ENCODE peak calls at places on chromosomes 3 and 15, in eight cellular contexts. G is suprapubic skin, A is OCI-LY7, P is tibial nerve, C is right atrium auricular region, S is PC-9, N is heart left ventricle, K is mammary epithelial cell. D is an unnamed sample.

GRCh38 chr3:132787616-132788015 is 65.4 kb upstream of the NPHP3 start:
- DNase-seq in C (no peak), K (no peak), A (no peak), S (no peak), G (no peak), N (peak; percentile 20), P (peak; percentile 18), D (no peak)

GRCh38 chr3:75737831-75738493 is 47.4 kb downstream of the ZNF717 start:
- DNase-seq in K (peak; percentile 9), N (no peak), G (no peak), P (no peak), C (no peak), A (no peak), S (no peak), D (no peak)

GRCh38 chr3:136412307-136412706 is 162.2 kb downstream of the PCCB start:
- DNase-seq in N (no peak), G (no peak), P (no peak), S (no peak), K (no peak), A (no peak), C (no peak), D (no peak)

GRCh38 chr3:164208026-164208425 is 870.3 kb downstream of the SI start:
- DNase-seq in A (no peak), C (no peak), P (no peak), S (no peak), N (no peak), K (no peak), G (no peak), D (no peak)

GRCh38 chr3:71127463-71128243 is 455.9 kb downstream of the FOXP1 start:
- DNase-seq in G (no peak), P (no peak), A (peak; percentile 44), S (no peak), K (peak; percentile 71), N (no peak), C (no peak), D (no peak)

GRCh38 chr3:17908399-17909191 is 166.2 kb upstream of the TBC1D5 start:
- DNase-seq in N (no peak), P (no peak), G (no peak), C (no peak), K (no peak), S (no peak), A (no peak), D (no peak)

GRCh38 chr15:55389276-55389631 is 18.9 kb downstream of the CCPG1 start:
- DNase-seq in S (no peak), P (no peak), K (peak; percentile 77), C (no peak), A (no peak), N (no peak), G (no peak), D (no peak)

GRCh38 chr15:79168922-79169322 is 78.3 kb upstream of the RASGRF1 start:
- DNase-seq in K (peak; percentile 36), S (peak; percentile 56), N (peak; percentile 34), P (no peak), A (no peak), G (no peak), C (peak; percentile 59), D (peak; percentile 59)

GRCh38 chr3:197021231-197021630 is 8.4 kb downstream of the MELTF start:
- DNase-seq in N (no peak), G (peak; percentile 56), P (no peak), K (no peak), S (no peak), C (no peak), A (no peak), D (peak; percentile 69)

GRCh38 chr3:99965681-99966408 is 148.2 kb downstream of the CMSS1 start:
- DNase-seq in A (no peak), K (no peak), S (no peak), G (no peak), P (no peak), C (no peak), N (no peak), D (no peak)

GRCh38 chr3:62049033-62049432 is 324.3 kb downstream of the FEZF2 start:
- DNase-seq in C (no peak), A (no peak), N (no peak), P (no peak), G (no peak), S (no peak), K (no peak), D (no peak)

GRCh38 chr3:139128803-139129202 is 84.1 kb upstream of the PRR23C start:
- DNase-seq in K (peak; percentile 53), G (no peak), S (no peak), N (no peak), P (no peak), A (no peak), C (no peak), D (no peak)

GRCh38 chr15:79942656-79943481 is 28.1 kb downstream of the BCL2A1 start:
- DNase-seq in P (no peak), K (peak; percentile 14), G (no peak), A (no peak), S (no peak), N (no peak), C (no peak), D (no peak)

GRCh38 chr3:8282541-8283165 is 219.0 kb upstream of the LMCD1 start:
- DNase-seq in K (no peak), S (no peak), A (no peak), C (no peak), P (no peak), N (no peak), G (no peak), D (no peak)

GRCh38 chr3:8283180-8283579 is 218.4 kb upstream of the LMCD1 start:
- DNase-seq in S (no peak), P (no peak), C (no peak), A (no peak), N (no peak), K (no peak), G (no peak), D (no peak)

GRCh38 chr3:8280161-8280560 is 221.5 kb upstream of the LMCD1 start:
- DNase-seq in G (no peak), A (no peak), K (no peak), C (no peak), P (no peak), S (no peak), N (no peak), D (no peak)

GRCh38 chr3:8279476-8279875 is 222.1 kb upstream of the LMCD1 start:
- DNase-seq in P (no peak), S (no peak), C (no peak), G (no peak), A (no peak), K (no peak), N (no peak), D (no peak)

GRCh38 chr3:8278448-8278847 is 223.2 kb upstream of the LMCD1 start:
- DNase-seq in C (no peak), K (no peak), A (no peak), G (no peak), P (no peak), S (no peak), N (no peak), D (no peak)
- TF ChIP-seq CTCF in C (no peak), K (no peak), A (peak; percentile 17), G (no peak), P (no peak), S (no peak), N (no peak), D (no peak)

DNA sequence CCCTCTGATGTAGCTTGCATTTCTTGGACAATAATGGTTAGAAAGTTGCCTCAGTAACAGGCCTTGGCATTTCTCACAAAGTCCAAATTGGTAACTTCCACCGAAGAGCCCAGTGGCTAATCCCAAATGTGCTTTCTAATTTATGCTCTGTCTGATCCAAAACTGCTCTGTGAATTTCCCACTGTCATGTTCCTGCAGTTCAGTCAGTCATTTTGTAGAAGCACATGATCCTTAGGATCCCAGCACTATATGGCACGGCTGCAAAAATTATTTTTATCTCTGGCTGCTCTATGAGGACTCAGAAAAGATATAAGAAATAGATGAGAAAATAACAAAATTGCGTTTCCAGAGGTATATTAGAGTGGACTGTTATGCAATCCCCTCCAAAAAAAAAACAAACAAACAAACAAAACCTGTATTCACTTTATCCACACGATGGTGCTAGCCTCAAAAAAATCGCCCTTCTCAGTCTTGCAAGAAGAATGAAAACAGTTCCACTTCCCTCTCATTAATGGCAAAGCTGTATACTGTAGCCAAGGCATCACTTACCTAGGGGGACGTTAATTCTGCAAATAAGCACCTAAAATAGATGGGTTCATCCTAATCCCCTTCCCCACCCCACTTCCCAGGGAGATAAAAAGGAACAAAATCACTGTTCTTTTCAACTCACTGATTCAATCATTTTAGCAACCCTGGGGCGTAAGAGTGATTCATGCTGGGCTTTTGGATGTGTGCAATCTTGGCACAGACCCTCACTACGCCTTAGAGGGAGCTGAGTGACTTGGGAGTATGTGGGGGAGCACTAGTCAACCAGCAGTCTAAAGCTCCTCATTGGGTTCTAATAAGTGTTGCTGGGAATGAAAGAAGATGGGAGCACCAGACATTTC is 61.3 kb downstream of the TMCO5A start:
- DNase-seq in C (no peak), K (peak; percentile 73), S (peak; percentile 28), N (no peak), P (peak; percentile 51), G (no peak), A (peak; percentile 76), D (no peak)
- H3K4me3 ChIP-seq in C (no peak overlapping the region), K (no peak overlapping the region), S (no peak overlapping the region), N (no peak overlapping the region), P (no peak overlapping the region), G (peak overlapping the region; percentile 2), A (no peak overlapping the region), D (peak overlapping the region; percentile 19)

DNA sequence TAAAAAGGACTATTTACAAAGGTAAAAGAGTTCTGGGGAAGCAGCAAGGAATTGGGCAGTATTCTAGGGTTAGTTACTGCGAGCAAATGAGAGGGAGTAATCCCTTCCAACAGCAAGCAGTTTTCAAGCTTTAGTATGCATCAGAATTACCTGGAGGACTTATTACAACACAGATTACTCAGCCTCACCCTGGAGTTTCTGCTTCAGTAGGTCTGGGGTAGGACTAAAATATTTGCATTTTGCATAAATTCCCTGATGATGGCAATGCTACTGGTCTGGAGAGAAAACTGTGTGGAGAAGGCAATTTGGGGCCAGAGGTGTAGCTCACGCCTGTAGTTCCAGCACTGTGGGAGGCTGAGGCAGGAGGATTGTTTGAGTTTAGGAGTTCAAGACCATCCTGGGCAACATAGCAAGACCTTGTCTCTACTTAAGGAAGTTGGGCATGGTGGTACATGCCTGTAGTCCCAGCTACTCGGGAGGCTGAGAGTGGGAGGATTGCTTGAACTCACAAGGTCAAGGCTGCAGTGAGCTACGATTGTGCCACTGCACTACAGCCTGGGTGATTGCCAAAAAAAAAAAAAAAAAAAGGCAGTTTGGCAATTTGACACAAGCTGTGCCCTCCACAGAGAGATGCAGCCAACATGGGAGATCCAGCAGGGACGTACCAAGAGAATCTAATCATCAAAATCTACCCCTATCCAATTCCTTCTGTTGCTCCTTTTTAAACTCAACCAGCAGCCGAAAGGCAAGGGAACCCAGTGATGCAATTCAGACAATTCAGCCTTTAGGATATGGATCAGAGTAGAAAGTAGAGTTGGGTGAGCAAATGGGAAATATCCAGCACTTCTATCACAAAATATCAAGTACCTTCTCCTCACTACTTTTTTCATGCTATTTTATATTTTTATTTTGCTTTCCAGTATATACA is 27.1 kb upstream of the AP4E1 start:
- DNase-seq in N (no peak), P (no peak), K (peak; percentile 71), A (peak; percentile 14), C (no peak), G (no peak), S (no peak), D (no peak)
- H3K27ac ChIP-seq in N (no peak overlapping the region), P (no peak overlapping the region), K (peak overlapping the region; percentile 96), A (no peak overlapping the region), C (no peak overlapping the region), G (no peak overlapping the region), S (peak overlapping the region; percentile 95), D (peak overlapping the region; percentile 16)

DNA sequence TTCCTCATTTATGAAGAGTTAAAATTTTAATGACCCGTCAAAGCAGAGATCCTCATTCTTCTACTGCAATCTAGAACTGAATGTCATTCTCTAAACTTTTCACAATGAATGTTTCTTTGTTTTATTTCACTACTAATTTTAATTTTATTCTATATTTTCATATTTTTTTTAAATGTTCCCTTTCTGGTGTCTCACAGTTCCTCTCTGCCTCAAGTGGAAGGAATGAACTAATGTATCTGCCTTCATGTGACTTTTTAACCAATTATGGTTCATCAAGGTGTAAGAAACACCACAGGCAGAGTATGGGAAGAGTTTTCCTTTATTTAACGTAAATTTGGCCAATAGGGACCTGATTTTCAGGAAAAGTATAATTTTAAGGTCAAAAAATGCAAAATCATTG is 441.7 kb downstream of the EPHA6 start:
- DNase-seq in S (no peak), N (no peak), P (no peak), K (no peak), A (no peak), G (no peak), C (no peak), D (no peak)
- TF ChIP-seq CTCF in S (peak; percentile 51), N (no peak), P (no peak), K (peak; percentile 29), A (no peak), G (no peak), C (no peak), D (no peak)

D was measured in coronary artery.